ENCODE peak calls at places on chromosome 10, in eight cellular contexts. One of them, this sample, is unnamed.

GRCh38 chr10:4081691-4082111 is 296.7 kb upstream of the KLF6 start:
- ATAC-seq in activated CD8-positive, alpha-beta T cell treated with anti-CD3 and anti-CD28 coated beads, Interleukin-2, amount 10 ng/mL, durations not matched to agents 7 days and 5 days: no peak
- ATAC-seq in T-cell: no peak
- ATAC-seq in right cardiac atrium: peak
- ATAC-seq in heart right ventricle: peak
- ATAC-seq in PC-3: no peak
- ATAC-seq in left ventricle myocardium superior: peak
- ATAC-seq in foreskin keratinocyte: no peak
- ATAC-seq in this sample: peak

GRCh38 chr10:9010093-9010492 is 955.6 kb downstream of the GATA3 start:
- ATAC-seq in activated CD8-positive, alpha-beta T cell treated with anti-CD3 and anti-CD28 coated beads, Interleukin-2, amount 10 ng/mL, durations not matched to agents 7 days and 5 days: peak
- ATAC-seq in T-cell: peak
- ATAC-seq in right cardiac atrium: no peak
- ATAC-seq in heart right ventricle: no peak
- ATAC-seq in PC-3: no peak
- ATAC-seq in left ventricle myocardium superior: no peak
- ATAC-seq in foreskin keratinocyte: no peak
- ATAC-seq in this sample: no peak

GRCh38 chr10:17380016-17380415 is 74.4 kb downstream of the ST8SIA6 start:
- ATAC-seq in activated CD8-positive, alpha-beta T cell treated with anti-CD3 and anti-CD28 coated beads, Interleukin-2, amount 10 ng/mL, durations not matched to agents 7 days and 5 days: no peak
- ATAC-seq in T-cell: no peak
- ATAC-seq in right cardiac atrium: no peak
- ATAC-seq in heart right ventricle: no peak
- ATAC-seq in PC-3: no peak
- ATAC-seq in left ventricle myocardium superior: no peak
- ATAC-seq in foreskin keratinocyte: no peak
- ATAC-seq in this sample: no peak

GRCh38 chr10:77511498-77512218 is 126.0 kb downstream of the KCNMA1 start:
- ATAC-seq in activated CD8-positive, alpha-beta T cell treated with anti-CD3 and anti-CD28 coated beads, Interleukin-2, amount 10 ng/mL, durations not matched to agents 7 days and 5 days: no peak
- ATAC-seq in T-cell: no peak
- ATAC-seq in right cardiac atrium: no peak
- ATAC-seq in heart right ventricle: no peak
- ATAC-seq in PC-3: no peak
- ATAC-seq in left ventricle myocardium superior: no peak
- ATAC-seq in foreskin keratinocyte: no peak
- ATAC-seq in this sample: no peak

GRCh38 chr10:126179637-126180036 is 208.6 kb downstream of the ADAM12 start:
- ATAC-seq in activated CD8-positive, alpha-beta T cell treated with anti-CD3 and anti-CD28 coated beads, Interleukin-2, amount 10 ng/mL, durations not matched to agents 7 days and 5 days: no peak
- ATAC-seq in T-cell: no peak
- ATAC-seq in right cardiac atrium: no peak
- ATAC-seq in heart right ventricle: no peak
- ATAC-seq in PC-3: no peak
- ATAC-seq in left ventricle myocardium superior: no peak
- ATAC-seq in foreskin keratinocyte: no peak
- ATAC-seq in this sample: no peak

GRCh38 chr10:47092822-47093221 is 181.6 kb downstream of the PTPN20 start:
- ATAC-seq in activated CD8-positive, alpha-beta T cell treated with anti-CD3 and anti-CD28 coated beads, Interleukin-2, amount 10 ng/mL, durations not matched to agents 7 days and 5 days: no peak
- ATAC-seq in T-cell: no peak
- ATAC-seq in right cardiac atrium: no peak
- ATAC-seq in heart right ventricle: no peak
- ATAC-seq in PC-3: no peak
- ATAC-seq in left ventricle myocardium superior: peak
- ATAC-seq in foreskin keratinocyte: no peak
- ATAC-seq in this sample: no peak

GRCh38 chr10:62058476-62058875 is 157.0 kb downstream of the ARID5B start:
- ATAC-seq in activated CD8-positive, alpha-beta T cell treated with anti-CD3 and anti-CD28 coated beads, Interleukin-2, amount 10 ng/mL, durations not matched to agents 7 days and 5 days: no peak
- ATAC-seq in T-cell: no peak
- ATAC-seq in right cardiac atrium: no peak
- ATAC-seq in heart right ventricle: no peak
- ATAC-seq in PC-3: no peak
- ATAC-seq in left ventricle myocardium superior: no peak
- ATAC-seq in foreskin keratinocyte: no peak
- ATAC-seq in this sample: no peak

GRCh38 chr10:75165684-75166622 is 44.6 kb upstream of the VDAC2 start:
- ATAC-seq in activated CD8-positive, alpha-beta T cell treated with anti-CD3 and anti-CD28 coated beads, Interleukin-2, amount 10 ng/mL, durations not matched to agents 7 days and 5 days: peak
- ATAC-seq in T-cell: peak
- ATAC-seq in right cardiac atrium: no peak
- ATAC-seq in heart right ventricle: no peak
- ATAC-seq in PC-3: peak
- ATAC-seq in left ventricle myocardium superior: no peak
- ATAC-seq in foreskin keratinocyte: no peak
- ATAC-seq in this sample: no peak

GRCh38 chr10:113340255-113340654 is 212.6 kb upstream of the HABP2 start:
- ATAC-seq in activated CD8-positive, alpha-beta T cell treated with anti-CD3 and anti-CD28 coated beads, Interleukin-2, amount 10 ng/mL, durations not matched to agents 7 days and 5 days: no peak
- ATAC-seq in T-cell: no peak
- ATAC-seq in right cardiac atrium: no peak
- ATAC-seq in heart right ventricle: peak
- ATAC-seq in PC-3: no peak
- ATAC-seq in left ventricle myocardium superior: no peak
- ATAC-seq in foreskin keratinocyte: no peak
- ATAC-seq in this sample: peak

This sample was measured in gastroesophageal sphincter.